ENCODE peak calls at places on chromosome 9, in four cellular contexts. U is CD8-positive, alpha-beta T cell; I is lower lobe of right lung; A is body of pancreas. E is an unnamed sample.

GRCh38 chr9:105742088-105742487 is 47.7 kb downstream of the TMEM38B start:
- ATAC-seq in U (no peak), A (no peak), I (no peak), E (no peak)

GRCh38 chr9:68844623-68845612 is 139.9 kb downstream of the PIP5K1B start:
- ATAC-seq in U (no peak), I (peak), A (no peak), E (no peak)

GRCh38 chr9:121133104-121133816 is 58.5 kb downstream of the CNTRL start:
- ATAC-seq in U (peak), I (peak), A (no peak), E (no peak)

GRCh38 chr9:20551835-20552234 is 70.5 kb downstream of the MLLT3 start:
- ATAC-seq in A (peak), U (no peak), I (no peak), E (no peak)

GRCh38 chr9:88978034-88978433 is 13.2 kb upstream of the S1PR3 start:
- ATAC-seq in I (no peak), U (no peak), A (no peak), E (no peak)

GRCh38 chr9:83583151-83584014 is 39.6 kb upstream of the IDNK start:
- ATAC-seq in I (peak), A (peak), U (peak), E (no peak)

GRCh38 chr9:115234094-115234493 is 116.1 kb upstream of the TNC start:
- ATAC-seq in I (peak), A (no peak), U (no peak), E (no peak)

GRCh38 chr9:128370367-128370751 is 815 bp upstream of the URM1 start:
- ATAC-seq in U (no peak), I (no peak), A (no peak), E (no peak)

GRCh38 chr9:37921546-37922300 is 17.8 kb upstream of the SLC25A51 start:
- ATAC-seq in I (peak), A (peak), U (no peak), E (no peak)

GRCh38 chr9:109251080-109251775 is 69.6 kb downstream of the EPB41L4B start:
- ATAC-seq in I (peak), A (peak), U (no peak), E (no peak)

GRCh38 chr9:75855509-75855908 is 35.0 kb upstream of the PCSK5 start:
- ATAC-seq in U (no peak), A (peak), I (no peak), E (no peak)

GRCh38 chr9:134502261-134503211 is 139.1 kb upstream of the COL5A1 start:
- ATAC-seq in A (peak), I (peak), U (no peak), E (peak)

GRCh38 chr9:93072383-93072795 is 13.9 kb downstream of the SUSD3 start:
- ATAC-seq in A (no peak), U (no peak), I (peak), E (peak)

GRCh38 chr9:109463924-109464625 is 34.0 kb downstream of the PTPN3 start:
- ATAC-seq in U (no peak), A (no peak), I (no peak), E (no peak)

GRCh38 chr9:108184941-108185340 is 670.8 kb downstream of the ACTL7B start:
- ATAC-seq in I (peak), A (no peak), U (no peak), E (peak)

GRCh38 chr9:33868430-33869000 is 51.6 kb downstream of the UBE2R2 start:
- ATAC-seq in I (peak), A (peak), U (no peak), E (peak)

GRCh38 chr9:111943746-111944145 is 47.1 kb downstream of the UGCG start:
- ATAC-seq in A (no peak), I (no peak), U (no peak), E (no peak)

GRCh38 chr9:95887926-95888497 is 12.5 kb downstream of the ERCC6L2 start:
- ATAC-seq in I (no peak), U (peak), A (no peak), E (no peak)

DNA sequence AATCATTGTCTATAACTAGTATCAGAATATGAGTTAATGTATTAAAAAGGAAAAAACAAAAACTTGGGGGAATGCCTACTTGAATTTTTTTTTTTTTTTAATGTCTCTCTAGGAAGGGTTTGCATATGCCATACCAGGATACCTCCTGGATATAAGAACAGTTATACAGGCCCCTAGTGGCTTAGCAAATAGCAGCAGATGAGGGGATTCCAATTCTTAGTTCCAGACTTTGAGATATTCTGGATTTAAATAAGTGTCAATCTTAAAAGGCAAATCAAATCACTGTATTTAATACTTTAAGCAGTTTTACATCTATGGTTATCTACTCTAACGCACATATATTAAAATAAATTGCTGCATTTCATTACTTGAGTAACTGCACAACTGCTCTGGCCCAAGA is 1055.5 kb upstream of the DMAC1 start:
- ATAC-seq in U (no peak), A (no peak), I (no peak), E (no peak)
- H3K4me3 ChIP-seq in U (no peak), A (no peak), I (no peak), E (no peak)

GRCh38 chr9:97856857-97857602 is 4.0 kb downstream of the FOXE1 start:
- ATAC-seq in I (no peak), A (no peak), U (no peak), E (no peak)

GRCh38 chr9:97858393-97858713 is 5.3 kb downstream of the FOXE1 start:
- ATAC-seq in I (no peak), A (no peak), U (no peak), E (no peak)

GRCh38 chr9:97858826-97859225 is 5.8 kb downstream of the FOXE1 start:
- ATAC-seq in I (no peak), U (no peak), A (no peak), E (no peak)

GRCh38 chr9:97859346-97859745 is 6.3 kb downstream of the FOXE1 start:
- ATAC-seq in U (no peak), I (no peak), A (no peak), E (no peak)

GRCh38 chr9:97857603-97858392 is 4.8 kb downstream of the FOXE1 start:
- ATAC-seq in I (no peak), U (no peak), A (no peak), E (no peak)
- H3K4me3 ChIP-seq in I (no peak), U (no peak), A (no peak), E (no peak)

DNA sequence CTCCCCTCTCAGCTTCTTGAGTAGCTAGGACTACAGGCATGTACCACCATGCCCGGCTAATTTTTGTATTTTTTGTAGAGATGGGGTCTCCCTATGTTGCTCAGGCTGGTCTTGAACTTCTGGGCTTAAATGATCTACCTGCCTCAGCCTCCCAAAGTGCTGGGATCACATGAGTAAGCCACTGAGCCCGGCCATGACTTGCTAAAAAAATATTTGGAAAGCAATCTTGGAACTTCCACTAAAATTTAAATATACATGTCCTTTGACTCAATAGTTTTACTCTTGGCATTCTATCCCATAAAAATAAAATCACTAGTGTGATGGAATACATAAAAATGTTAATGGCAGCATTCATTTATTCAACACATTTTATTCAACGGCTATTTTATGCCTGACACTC is 50.5 kb downstream of the KCNV2 start:
- ATAC-seq in U (no peak), A (no peak), I (no peak), E (no peak)
- H3K4me3 ChIP-seq in U (no peak), A (no peak), I (no peak), E (no peak)

DNA sequence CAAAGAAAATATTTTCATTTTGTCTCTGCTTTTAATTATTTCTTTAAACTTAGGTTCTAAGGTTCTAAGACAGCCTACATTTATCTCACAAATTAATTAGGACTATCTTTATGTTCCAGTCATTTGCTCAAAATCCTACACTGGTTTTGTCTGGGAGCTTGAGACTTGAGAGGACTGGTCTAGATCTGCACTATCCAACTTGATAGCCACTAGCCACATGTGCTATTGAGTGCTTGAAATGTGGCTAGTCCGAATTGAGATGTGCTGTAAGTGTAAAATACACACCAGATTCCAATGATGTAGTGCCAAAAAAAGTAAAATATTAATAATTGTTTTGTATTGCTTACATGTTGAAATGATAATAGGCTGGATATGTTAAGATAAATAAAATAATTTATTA is 7.2 kb downstream of the CDC37L1 start:
- ATAC-seq in U (no peak), I (no peak), A (no peak), E (no peak)
- H3K4me3 ChIP-seq in U (no peak), I (no peak), A (no peak), E (no peak)

E was measured in gastroesophageal sphincter.